ENCODE peak calls at places on chromosomes 5 and 9, in four cellular contexts. Z is HepG2, E is GM12878, G is K562. R is an unnamed sample.

GRCh38 chr9:101907466-101907865 is 169.0 kb upstream of the GRIN3A start:
- DNase-seq in Z (no peak), G (no peak), E (no peak), R (no peak)

GRCh38 chr5:14665110-14665822 is 748 bp downstream of the OTULIN start:
- DNase-seq in G (peak), Z (peak), E (no peak), R (no peak)

GRCh38 chr9:21477466-21477865 is 4.6 kb downstream of the IFNE start:
- DNase-seq in E (no peak), G (no peak), Z (no peak), R (no peak)

GRCh38 chr5:169637856-169638190 is 748 bp downstream of the DOCK2 start:
- DNase-seq in Z (no peak), G (no peak), E (no peak), R (no peak)

GRCh38 chr5:55316289-55316688 is 8.5 kb downstream of the MTREX start:
- DNase-seq in Z (no peak), E (no peak), G (no peak), R (no peak)

GRCh38 chr5:68225188-68225910 is 9.8 kb downstream of the PIK3R1 start:
- DNase-seq in Z (peak), G (no peak), E (no peak), R (no peak)

GRCh38 chr5:136192526-136193395 is at the start of gene SMIM32:
- DNase-seq in G (no peak), E (no peak), Z (peak), R (peak)

GRCh38 chr9:2126331-2126789 is 111.2 kb downstream of the SMARCA2 start:
- DNase-seq in Z (no peak), E (no peak), G (no peak), R (no peak)

GRCh38 chr5:135024956-135025729 is 8.9 kb downstream of the PITX1 start:
- DNase-seq in E (no peak), Z (no peak), G (peak), R (no peak)

GRCh38 chr9:123775885-123776284 is 154.0 kb downstream of the DENND1A start:
- DNase-seq in E (no peak), G (no peak), Z (no peak), R (no peak)

GRCh38 chr9:123776856-123777560 is 152.9 kb downstream of the DENND1A start:
- DNase-seq in Z (no peak), G (no peak), E (no peak), R (no peak)

GRCh38 chr9:123773783-123774182 is 156.1 kb downstream of the DENND1A start:
- DNase-seq in G (no peak), E (no peak), Z (no peak), R (no peak)

GRCh38 chr9:123775289-123775688 is 154.6 kb downstream of the DENND1A start:
- DNase-seq in G (no peak), Z (no peak), E (no peak), R (no peak)

GRCh38 chr9:123778232-123778902 is 151.6 kb downstream of the DENND1A start:
- DNase-seq in E (no peak), Z (no peak), G (no peak), R (no peak)
- TF ChIP-seq CREM in E (no peak), Z (no peak), G (no peak), R (no peak)

DNA sequence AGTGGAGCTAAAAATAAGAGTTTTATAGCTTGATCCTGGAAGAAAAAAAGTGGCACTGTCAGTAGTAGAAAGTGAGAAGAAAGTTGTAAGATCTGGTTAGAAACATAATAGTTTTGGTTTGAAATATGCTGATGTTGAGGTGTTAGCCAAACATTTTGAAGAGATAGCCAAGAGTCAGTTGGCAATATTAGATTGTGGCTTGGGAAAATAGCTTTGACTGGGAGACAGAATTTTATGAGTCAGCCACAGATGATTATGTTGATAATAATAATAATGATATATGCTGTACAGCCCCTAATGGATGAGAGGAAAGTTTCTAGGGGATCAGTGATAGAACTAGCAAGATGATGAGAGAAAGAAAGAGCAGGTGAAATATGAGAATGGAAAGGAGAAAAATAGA is 12.4 kb upstream of the CDH18 start:
- DNase-seq in Z (no peak), E (no peak), G (no peak), R (no peak)
- TF ChIP-seq CREM in Z (no peak), E (no peak), G (no peak), R (no peak)

GRCh38 chr5:127294829-127295228 is 4.2 kb downstream of the MEGF10 start:
- DNase-seq in E (no peak), G (no peak), Z (no peak), R (no peak)
- TF ChIP-seq CREM in E (no peak), G (no peak), Z (no peak), R (no peak)

GRCh38 chr5:80915716-80916115 is 44.4 kb upstream of the RASGRF2 start:
- DNase-seq in G (no peak), E (no peak), Z (no peak), R (no peak)
- TF ChIP-seq CREM in G (no peak), E (no peak), Z (no peak), R (no peak)

DNA sequence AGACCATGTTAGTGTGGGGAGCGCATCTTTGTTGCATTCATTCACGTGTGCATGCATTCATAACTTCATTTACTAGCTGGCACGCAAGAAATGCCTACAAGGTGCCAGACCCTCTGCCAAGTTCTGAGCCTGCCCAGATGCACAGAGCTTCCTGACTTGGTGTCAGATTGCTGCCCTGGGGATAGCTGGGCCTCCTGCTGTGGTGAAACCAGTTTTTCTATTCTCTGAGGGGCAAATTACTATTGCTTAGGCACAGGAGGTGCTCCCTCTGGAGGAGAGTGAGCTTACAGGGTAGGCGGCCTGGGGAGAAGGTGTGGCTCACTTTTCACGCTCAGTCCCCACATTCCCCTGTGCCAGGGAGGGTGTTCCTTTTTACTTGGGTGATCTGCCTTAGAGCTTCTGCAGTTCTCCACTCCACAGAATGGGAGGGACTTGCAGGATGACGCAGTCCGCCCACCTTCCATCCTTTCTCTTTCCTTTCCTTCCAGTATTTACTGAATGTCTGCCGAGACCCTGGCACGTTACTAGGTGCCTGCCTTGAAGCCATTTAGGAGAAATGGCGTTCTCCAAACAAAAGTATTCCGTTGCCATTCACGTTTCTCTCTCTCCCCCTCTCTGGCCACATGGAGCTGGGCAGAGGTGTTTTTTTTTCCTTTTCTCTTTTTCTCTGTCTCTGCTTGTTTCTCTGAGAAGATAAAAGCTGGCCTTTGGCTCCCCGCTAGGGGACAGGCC is 27.9 kb upstream of the CTNNA1 start:
- DNase-seq in E (no peak), G (no peak), Z (peak), R (peak)
- TF ChIP-seq CREM in E (no peak), G (no peak), Z (no peak), R (no peak)

GRCh38 chr5:173973614-173973969 is 15.4 kb upstream of the C5orf47 start:
- DNase-seq in G (peak), Z (no peak), E (no peak), R (peak)

GRCh38 chr5:173969167-173970049 is 19.6 kb upstream of the C5orf47 start:
- DNase-seq in Z (peak), G (peak), E (no peak), R (no peak)

GRCh38 chr5:173972844-173973613 is 15.9 kb upstream of the C5orf47 start:
- DNase-seq in E (peak), Z (peak), G (peak), R (peak)

GRCh38 chr5:173971681-173972080 is 17.3 kb upstream of the C5orf47 start:
- DNase-seq in Z (no peak), G (no peak), E (no peak), R (no peak)

DNA sequence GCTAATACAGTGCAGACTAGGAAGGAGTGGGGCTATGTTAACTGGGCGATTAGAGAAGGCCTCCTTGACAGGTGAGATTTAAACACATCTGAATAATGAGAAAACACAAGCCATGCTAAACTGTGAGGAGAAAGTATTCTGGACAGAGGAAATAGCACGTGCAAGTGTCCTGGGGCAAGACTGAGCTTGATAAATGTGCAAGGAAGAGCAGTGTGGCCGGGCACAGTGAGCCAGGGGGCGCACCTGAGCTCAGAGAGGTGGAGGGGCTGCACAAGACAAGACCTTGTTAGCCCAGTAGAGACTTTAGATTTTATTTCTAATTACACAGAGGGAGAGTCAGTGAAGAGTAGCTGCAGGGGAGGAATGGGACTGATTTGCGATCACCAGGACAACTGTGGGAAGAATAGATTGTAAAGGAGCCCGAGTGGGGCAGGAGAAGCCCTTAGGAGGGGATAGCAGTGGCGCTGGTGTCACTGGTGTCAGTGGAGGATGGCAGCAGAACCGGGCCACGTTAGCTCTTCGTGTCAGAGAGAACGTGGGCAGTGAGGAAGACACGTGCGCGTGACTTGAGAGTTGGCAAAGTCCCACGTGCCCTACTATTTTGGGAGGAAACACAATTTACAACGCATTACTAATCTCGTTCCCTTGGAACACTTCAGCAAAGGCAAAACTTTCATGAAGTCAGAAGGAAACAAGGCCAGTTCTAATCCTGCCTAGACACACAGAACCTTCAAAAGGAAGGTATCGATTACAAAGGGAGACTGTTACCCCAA is 17.9 kb upstream of the C5orf47 start:
- DNase-seq in Z (peak), E (no peak), G (no peak), R (no peak)
- TF ChIP-seq CREM in Z (no peak), E (no peak), G (no peak), R (no peak)

R was measured in WTC11.